ENCODE peak calls at places on chromosome 14, in four cellular contexts. One of them, this sample, is unnamed.

GRCh38 chr14:105863296-105864108 is 337.1 kb downstream of the TMEM121 start:
- DNase-seq in GM12878: no peak
- DNase-seq in H1: no peak
- DNase-seq in K562: no peak
- DNase-seq in this sample: no peak

GRCh38 chr14:71855399-71856036 is 76.7 kb upstream of the RGS6 start:
- DNase-seq in GM12878: peak; percentile 31
- DNase-seq in H1: peak; percentile 43
- DNase-seq in K562: peak; percentile 69
- DNase-seq in this sample: peak; percentile 46

GRCh38 chr14:20714593-20715250 is 26.2 kb downstream of the ANG start:
- DNase-seq in K562: no peak
- DNase-seq in GM12878: no peak
- DNase-seq in H1: no peak
- DNase-seq in this sample: no peak

GRCh38 chr14:105173901-105174894 is 5.6 kb upstream of the JAG2 start:
- DNase-seq in K562: no peak
- DNase-seq in GM12878: no peak
- DNase-seq in H1: no peak
- DNase-seq in this sample: no peak

GRCh38 chr14:74977901-74978385 is 22.5 kb upstream of the PGF start:
- DNase-seq in K562: no peak
- DNase-seq in H1: no peak
- DNase-seq in GM12878: no peak
- DNase-seq in this sample: no peak

GRCh38 chr14:106277503-106277902 is 751.1 kb downstream of the TMEM121 start:
- DNase-seq in H1: no peak
- DNase-seq in K562: peak; percentile 30
- DNase-seq in GM12878: no peak
- DNase-seq in this sample: no peak

GRCh38 chr14:65703996-65704395 is 291.5 kb downstream of the FUT8 start:
- DNase-seq in H1: no peak
- DNase-seq in K562: no peak
- DNase-seq in GM12878: no peak
- DNase-seq in this sample: no peak

GRCh38 chr14:54354096-54354495 is 42.7 kb upstream of the CDKN3 start:
- DNase-seq in K562: no peak
- DNase-seq in GM12878: no peak
- DNase-seq in H1: no peak
- DNase-seq in this sample: no peak

GRCh38 chr14:65096323-65097089 is 5.8 kb downstream of the MAX start:
- DNase-seq in GM12878: no peak
- DNase-seq in K562: peak; percentile 58
- DNase-seq in H1: no peak
- DNase-seq in this sample: no peak

GRCh38 chr14:64089920-64090319 is 204.3 kb downstream of the ESR2 start:
- DNase-seq in GM12878: no peak
- DNase-seq in K562: no peak
- DNase-seq in H1: peak; percentile 7
- DNase-seq in this sample: no peak

GRCh38 chr14:91264151-91265150 is 19.9 kb upstream of the GPR68 start:
- DNase-seq in H1: no peak
- DNase-seq in GM12878: no peak
- DNase-seq in K562: peak; percentile 46
- DNase-seq in this sample: no peak

GRCh38 chr14:81516941-81517797 is 16.5 kb downstream of the SEL1L start:
- DNase-seq in H1: no peak
- DNase-seq in K562: no peak
- DNase-seq in GM12878: no peak
- DNase-seq in this sample: no peak

GRCh38 chr14:52124791-52125661 is 56.2 kb upstream of the NID2 start:
- DNase-seq in K562: no peak
- DNase-seq in GM12878: no peak
- DNase-seq in H1: peak; percentile 19
- DNase-seq in this sample: no peak

GRCh38 chr14:53953002-53953827 is 3.4 kb downstream of the BMP4 start:
- DNase-seq in GM12878: no peak
- DNase-seq in K562: peak; percentile 4
- DNase-seq in H1: no peak
- DNase-seq in this sample: no peak

GRCh38 chr14:68824517-68825347 is 31.9 kb upstream of the ZFP36L1 start:
- DNase-seq in K562: peak; percentile 87
- DNase-seq in H1: peak; percentile 78
- DNase-seq in GM12878: no peak
- DNase-seq in this sample: peak; percentile 76

GRCh38 chr14:29805415-29806123 is 122.1 kb downstream of the PRKD1 start:
- DNase-seq in H1: no peak
- DNase-seq in GM12878: no peak
- DNase-seq in K562: peak; percentile 38
- DNase-seq in this sample: no peak

GRCh38 chr14:100722367-100722766 is 4.3 kb upstream of the DLK1 start:
- DNase-seq in GM12878: no peak
- DNase-seq in K562: no peak
- DNase-seq in H1: no peak
- DNase-seq in this sample: no peak

GRCh38 chr14:100725587-100726387 is 905 bp upstream of the DLK1 start:
- DNase-seq in K562: no peak
- DNase-seq in H1: no peak
- DNase-seq in GM12878: no peak
- DNase-seq in this sample: no peak

GRCh38 chr14:100724061-100724460 is 2.6 kb upstream of the DLK1 start:
- DNase-seq in K562: no peak
- DNase-seq in H1: no peak
- DNase-seq in GM12878: no peak
- DNase-seq in this sample: no peak

GRCh38 chr14:100721568-100721967 is 5.1 kb upstream of the DLK1 start:
- DNase-seq in H1: no peak
- DNase-seq in K562: no peak
- DNase-seq in GM12878: no peak
- DNase-seq in this sample: no peak

GRCh38 chr14:100723135-100723883 is 3.4 kb upstream of the DLK1 start:
- DNase-seq in H1: no peak
- DNase-seq in GM12878: no peak
- DNase-seq in K562: no peak
- DNase-seq in this sample: no peak
- TF ChIP-seq EZH2 in H1: no peak
- TF ChIP-seq EZH2 in GM12878: no peak
- TF ChIP-seq EZH2 in K562: no peak
- TF ChIP-seq EZH2 in this sample: no peak

DNA sequence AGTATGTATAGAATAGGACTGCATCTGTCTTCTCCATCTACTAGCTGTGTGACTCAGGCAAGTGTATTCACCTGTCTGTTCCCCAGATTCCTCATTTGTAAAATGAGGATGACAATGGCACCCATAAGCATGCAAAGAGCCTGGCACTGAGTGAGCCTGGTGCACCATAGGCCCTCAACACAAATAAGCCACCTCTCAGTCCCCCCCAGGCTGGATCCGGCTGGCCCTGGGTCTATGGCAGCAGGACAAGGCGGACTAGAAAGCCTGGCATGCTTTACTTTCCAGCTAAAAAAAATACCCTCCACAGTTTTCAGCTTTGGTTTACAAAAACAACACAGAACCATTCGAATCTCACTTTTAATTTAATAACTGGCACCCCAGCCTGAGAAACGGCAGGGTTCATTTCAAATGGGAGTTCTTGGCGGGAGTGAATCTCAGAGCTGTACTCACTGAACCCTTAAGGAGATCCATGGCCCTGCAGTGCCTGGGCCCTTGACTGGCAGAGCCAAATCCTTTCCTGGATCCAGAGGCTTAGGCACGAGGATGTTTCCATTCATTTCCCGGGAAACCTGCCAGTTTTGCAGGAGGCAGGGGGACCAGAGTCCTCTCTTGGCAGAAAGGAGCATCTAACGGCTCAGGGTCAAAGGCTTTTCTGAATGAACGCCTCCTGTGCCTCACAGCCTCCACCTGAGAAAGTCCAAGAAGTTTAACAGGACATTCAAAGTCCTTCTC is 17.7 kb downstream of the SYNE3 start:
- DNase-seq in K562: no peak
- DNase-seq in GM12878: no peak
- DNase-seq in H1: no peak
- DNase-seq in this sample: no peak
- TF ChIP-seq EGR1 in K562: no peak
- TF ChIP-seq EGR1 in GM12878: no peak
- TF ChIP-seq EGR1 in H1: no peak
- TF ChIP-seq EGR1 in this sample: no peak

DNA sequence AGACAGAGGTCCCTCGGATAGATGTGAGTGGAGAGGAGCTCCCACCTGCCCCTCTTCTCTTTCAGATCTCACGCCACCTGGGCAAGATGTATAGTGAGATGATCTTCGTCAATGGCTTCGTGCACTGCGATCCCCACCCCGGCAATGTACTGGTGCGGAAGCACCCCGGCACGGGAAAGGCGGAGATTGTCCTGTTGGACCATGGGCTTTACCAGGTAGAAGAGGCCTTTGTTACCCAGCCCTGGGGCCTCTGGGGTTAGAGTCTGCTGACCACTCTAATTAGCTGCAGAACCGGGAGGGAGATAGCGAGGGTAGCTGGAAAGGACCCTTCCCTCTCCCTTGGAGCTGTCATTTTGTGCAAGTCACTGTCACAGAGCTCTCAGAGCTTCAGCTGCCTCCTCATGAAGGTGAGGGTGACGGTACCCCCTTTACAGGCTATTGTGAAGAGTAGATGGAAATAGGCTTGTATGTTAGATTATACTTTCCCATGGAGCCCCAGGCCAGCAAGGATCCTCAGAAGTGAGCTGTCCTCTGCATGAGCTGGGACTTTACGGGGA is 124.6 kb downstream of the ADCK1 start:
- DNase-seq in K562: peak; percentile 43
- DNase-seq in H1: no peak
- DNase-seq in GM12878: no peak
- DNase-seq in this sample: no peak
- TF ChIP-seq EZH2 in K562: no peak
- TF ChIP-seq EZH2 in H1: no peak
- TF ChIP-seq EZH2 in GM12878: no peak
- TF ChIP-seq EZH2 in this sample: no peak

DNA sequence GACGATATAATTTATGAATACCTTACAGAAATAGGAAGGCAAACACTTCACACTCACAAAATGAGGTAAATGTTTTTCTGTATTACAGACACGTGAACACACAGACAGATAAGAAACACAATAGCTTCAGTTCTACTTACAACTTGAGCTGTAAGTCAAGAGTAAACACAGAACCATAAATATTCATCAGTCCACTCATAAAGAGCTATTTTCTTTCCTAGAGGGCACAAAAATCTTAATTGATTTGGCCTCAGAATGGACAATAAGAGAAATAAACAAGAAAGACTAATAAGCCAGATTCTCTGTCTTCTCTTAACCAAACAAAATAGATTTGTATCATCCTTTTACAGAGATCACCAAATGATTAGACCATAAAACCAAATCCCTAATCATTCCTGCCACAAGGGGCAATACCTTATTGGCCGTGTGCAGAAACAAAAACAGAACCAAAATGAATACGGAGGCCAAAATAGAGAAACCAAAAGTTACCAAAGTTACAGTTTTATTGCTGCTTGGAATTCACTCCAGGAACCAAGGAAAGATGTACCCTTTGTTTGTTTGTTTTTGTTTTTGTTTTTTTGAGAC is 38.1 kb upstream of the GARIN2 start:
- DNase-seq in GM12878: no peak
- DNase-seq in H1: no peak
- DNase-seq in K562: no peak
- DNase-seq in this sample: no peak
- TF ChIP-seq EGR1 in GM12878: no peak
- TF ChIP-seq EGR1 in H1: no peak
- TF ChIP-seq EGR1 in K562: no peak
- TF ChIP-seq EGR1 in this sample: no peak

GRCh38 chr14:99246536-99247083 is 25.4 kb downstream of the BCL11B start:
- DNase-seq in H1: no peak
- DNase-seq in K562: no peak
- DNase-seq in GM12878: no peak
- DNase-seq in this sample: no peak
- TF ChIP-seq EZH2 in H1: no peak
- TF ChIP-seq EZH2 in K562: no peak
- TF ChIP-seq EZH2 in GM12878: no peak
- TF ChIP-seq EZH2 in this sample: no peak

GRCh38 chr14:58469309-58469708 is 41.8 kb downstream of the KIAA0586 start:
- DNase-seq in H1: no peak
- DNase-seq in K562: no peak
- DNase-seq in GM12878: no peak
- DNase-seq in this sample: no peak
- TF ChIP-seq EGR1 in H1: no peak
- TF ChIP-seq EGR1 in K562: no peak
- TF ChIP-seq EGR1 in GM12878: no peak
- TF ChIP-seq EGR1 in this sample: no peak

GRCh38 chr14:47676301-47676617 is 854 bp upstream of the MDGA2 start:
- DNase-seq in K562: no peak
- DNase-seq in H1: no peak
- DNase-seq in GM12878: no peak
- DNase-seq in this sample: no peak

GRCh38 chr14:47674148-47674545 is 1.3 kb downstream of the MDGA2 start:
- DNase-seq in GM12878: no peak
- DNase-seq in K562: no peak
- DNase-seq in H1: no peak
- DNase-seq in this sample: no peak

GRCh38 chr14:47675239-47675488 is 241 bp downstream of the MDGA2 start:
- DNase-seq in K562: no peak
- DNase-seq in GM12878: no peak
- DNase-seq in H1: no peak
- DNase-seq in this sample: no peak

GRCh38 chr14:47674546-47675238 is 713 bp downstream of the MDGA2 start:
- DNase-seq in K562: no peak
- DNase-seq in GM12878: no peak
- DNase-seq in H1: no peak
- DNase-seq in this sample: no peak

DNA sequence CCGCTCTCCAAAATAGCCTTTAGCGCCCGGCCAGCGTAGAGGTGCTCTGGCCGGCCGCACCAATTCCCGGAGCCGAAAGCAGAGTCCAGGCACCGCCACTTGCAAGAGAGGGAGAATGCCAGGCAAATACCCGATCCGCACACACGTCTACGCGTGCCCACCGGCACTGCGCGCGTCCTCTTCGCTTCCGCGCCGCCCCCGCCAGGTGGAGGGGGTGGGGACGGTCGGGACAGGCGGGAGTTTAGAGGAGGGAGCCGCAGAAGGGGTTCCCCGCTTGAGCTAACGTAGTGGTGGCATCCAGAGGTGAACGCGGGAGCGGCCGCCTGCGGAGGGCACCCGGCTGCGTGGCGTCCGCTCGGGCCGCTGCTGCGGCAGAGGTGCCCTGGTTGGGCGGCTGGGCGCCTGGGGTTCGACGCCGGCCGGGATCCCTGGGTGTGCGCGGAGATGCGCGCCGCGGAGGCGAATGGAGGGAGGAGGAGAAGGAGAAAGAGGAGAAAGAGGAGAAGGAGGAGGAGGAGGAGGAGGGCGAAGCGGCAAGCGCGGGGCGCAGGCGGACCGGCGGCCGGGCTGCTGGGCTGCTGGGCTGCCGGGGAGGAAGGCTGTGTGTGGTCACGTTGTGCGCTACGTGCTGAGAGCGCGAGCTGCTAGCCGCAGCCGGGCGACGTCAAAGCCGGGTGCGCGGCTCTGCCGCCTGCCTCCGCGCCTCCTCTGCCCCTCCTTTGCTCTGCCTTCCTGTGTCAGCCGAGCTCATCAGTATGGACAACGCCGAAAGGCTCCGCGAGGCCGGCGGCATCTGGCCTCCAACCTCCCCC is at the start of gene MDGA2:
- DNase-seq in GM12878: no peak
- DNase-seq in K562: no peak
- DNase-seq in H1: peak; percentile 54
- DNase-seq in this sample: no peak
- TF ChIP-seq EZH2 in GM12878: no peak
- TF ChIP-seq EZH2 in K562: no peak
- TF ChIP-seq EZH2 in H1: peak; percentile 33
- TF ChIP-seq EZH2 in this sample: no peak

This sample was measured in HCT116.